ENCODE peak calls at places on chromosomes 11 and 22, in four cellular contexts. One of them, this sample, is unnamed.

GRCh38 chr11:416051-416756 is 1.4 kb upstream of the SIGIRR start:
- DNase-seq in GM12878: no peak
- DNase-seq in K562: no peak
- DNase-seq in HepG2: no peak
- DNase-seq in this sample: peak; percentile 21

GRCh38 chr11:96149743-96150555 is 193.0 kb downstream of the MAML2 start:
- DNase-seq in GM12878: no peak
- DNase-seq in K562: no peak
- DNase-seq in HepG2: peak; percentile 48
- DNase-seq in this sample: no peak

GRCh38 chr22:31846161-31847115 is 92.6 kb downstream of the DEPDC5 start:
- DNase-seq in GM12878: no peak
- DNase-seq in K562: peak; percentile 26
- DNase-seq in HepG2: no peak
- DNase-seq in this sample: peak; percentile 21

GRCh38 chr11:120182790-120183491 is 27.9 kb upstream of the OAF start:
- DNase-seq in GM12878: no peak
- DNase-seq in K562: peak; percentile 31
- DNase-seq in HepG2: peak; percentile 73
- DNase-seq in this sample: peak; percentile 77

GRCh38 chr22:43620197-43620596 is 191.9 kb downstream of the EFCAB6 start:
- DNase-seq in GM12878: no peak
- DNase-seq in K562: no peak
- DNase-seq in HepG2: no peak
- DNase-seq in this sample: no peak

GRCh38 chr11:130827697-130828377 is 88.4 kb downstream of the SNX19 start:
- DNase-seq in GM12878: no peak
- DNase-seq in K562: peak; percentile 48
- DNase-seq in HepG2: peak; percentile 57
- DNase-seq in this sample: peak; percentile 78

GRCh38 chr22:23909258-23909898 is 15.2 kb downstream of the MIF start:
- DNase-seq in GM12878: no peak
- DNase-seq in K562: no peak
- DNase-seq in HepG2: no peak
- DNase-seq in this sample: no peak

GRCh38 chr11:70463478-70464255 is 65.3 kb downstream of the CTTN start:
- DNase-seq in GM12878: no peak
- DNase-seq in K562: no peak
- DNase-seq in HepG2: no peak
- DNase-seq in this sample: peak; percentile 51

GRCh38 chr11:76159303-76159937 is 46.9 kb downstream of the WNT11 start:
- DNase-seq in GM12878: no peak
- DNase-seq in K562: no peak
- DNase-seq in HepG2: no peak
- DNase-seq in this sample: no peak

GRCh38 chr11:70820311-70820710 is 422.0 kb downstream of the CTTN start:
- DNase-seq in GM12878: no peak
- DNase-seq in K562: no peak
- DNase-seq in HepG2: no peak
- DNase-seq in this sample: no peak

GRCh38 chr11:129608711-129609110 is 206.9 kb upstream of the TMEM45B start:
- DNase-seq in GM12878: no peak
- DNase-seq in K562: no peak
- DNase-seq in HepG2: no peak
- DNase-seq in this sample: no peak

GRCh38 chr11:36271794-36272409 is 17.3 kb downstream of the COMMD9 start:
- DNase-seq in GM12878: no peak
- DNase-seq in K562: no peak
- DNase-seq in HepG2: no peak
- DNase-seq in this sample: no peak

GRCh38 chr11:119928047-119928446 is 199.0 kb upstream of the NECTIN1 start:
- DNase-seq in GM12878: no peak
- DNase-seq in K562: peak; percentile 11
- DNase-seq in HepG2: no peak
- DNase-seq in this sample: no peak

GRCh38 chr22:36236338-36237319 is 2.7 kb downstream of the APOL2 start:
- DNase-seq in GM12878: no peak
- DNase-seq in K562: no peak
- DNase-seq in HepG2: no peak
- DNase-seq in this sample: no peak
- TF ChIP-seq CREB1 in GM12878: no peak
- TF ChIP-seq CREB1 in K562: no peak
- TF ChIP-seq CREB1 in HepG2: no peak
- TF ChIP-seq CREB1 in this sample: no peak

DNA sequence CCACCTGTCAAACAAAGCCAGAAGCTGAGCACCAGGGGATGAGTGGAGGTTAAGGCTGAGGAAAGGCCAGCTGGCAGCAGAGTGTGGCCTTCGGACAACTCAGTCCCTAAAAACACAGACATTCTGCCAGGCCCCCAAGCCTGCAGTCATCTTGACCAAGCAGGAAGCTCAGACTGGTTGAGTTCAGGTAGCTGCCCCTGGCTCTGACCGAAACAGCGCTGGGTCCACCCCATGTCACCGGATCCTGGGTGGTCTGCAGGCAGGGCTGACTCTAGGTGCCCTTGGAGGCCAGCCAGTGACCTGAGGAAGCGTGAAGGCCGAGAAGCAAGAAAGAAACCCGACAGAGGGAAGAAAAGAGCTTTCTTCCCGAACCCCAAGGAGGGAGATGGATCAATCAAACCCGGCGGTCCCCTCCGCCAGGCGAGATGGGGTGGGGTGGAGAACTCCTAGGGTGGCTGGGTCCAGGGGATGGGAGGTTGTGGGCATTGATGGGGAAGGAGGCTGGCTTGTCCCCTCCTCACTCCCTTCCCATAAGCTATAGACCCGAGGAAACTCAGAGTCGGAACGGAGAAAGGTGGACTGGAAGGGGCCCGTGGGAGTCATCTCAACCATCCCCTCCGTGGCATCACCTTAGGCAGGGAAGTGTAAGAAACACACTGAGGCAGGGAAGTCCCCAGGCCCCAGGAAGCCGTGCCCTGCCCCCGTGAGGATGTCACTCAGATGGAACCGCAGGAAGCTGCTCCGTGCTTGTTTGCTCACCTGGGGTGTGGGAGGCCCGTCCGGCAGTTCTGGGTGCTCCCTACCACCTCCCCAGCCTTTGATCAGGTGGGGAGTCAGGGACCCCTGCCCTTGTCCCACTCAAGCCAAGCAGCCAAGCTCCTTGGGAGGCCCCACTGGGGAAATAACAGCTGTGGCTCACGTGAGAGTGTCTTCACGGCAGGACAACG is 11.7 kb downstream of the CXCR5 start:
- DNase-seq in GM12878: peak; percentile 47
- DNase-seq in K562: no peak
- DNase-seq in HepG2: no peak
- DNase-seq in this sample: no peak
- TF ChIP-seq CREM in GM12878: no peak
- TF ChIP-seq CREM in K562: no peak
- TF ChIP-seq CREM in HepG2: no peak
- TF ChIP-seq CREM in this sample: no peak

GRCh38 chr22:45644714-45645113 is 26.9 kb upstream of the ATXN10 start:
- DNase-seq in GM12878: no peak
- DNase-seq in K562: no peak
- DNase-seq in HepG2: no peak
- DNase-seq in this sample: no peak
- TF ChIP-seq CREB1 in GM12878: no peak
- TF ChIP-seq CREB1 in K562: no peak
- TF ChIP-seq CREB1 in HepG2: no peak
- TF ChIP-seq CREB1 in this sample: no peak

GRCh38 chr11:121299417-121299816 is 6.8 kb downstream of the SC5D start:
- DNase-seq in GM12878: no peak
- DNase-seq in K562: no peak
- DNase-seq in HepG2: no peak
- DNase-seq in this sample: no peak

GRCh38 chr11:121297872-121298271 is 5.3 kb downstream of the SC5D start:
- DNase-seq in GM12878: no peak
- DNase-seq in K562: no peak
- DNase-seq in HepG2: no peak
- DNase-seq in this sample: no peak

GRCh38 chr11:121298770-121299169 is 6.2 kb downstream of the SC5D start:
- DNase-seq in GM12878: no peak
- DNase-seq in K562: no peak
- DNase-seq in HepG2: no peak
- DNase-seq in this sample: no peak

GRCh38 chr11:121300313-121300971 is 7.9 kb downstream of the SC5D start:
- DNase-seq in GM12878: no peak
- DNase-seq in K562: no peak
- DNase-seq in HepG2: no peak
- DNase-seq in this sample: no peak

DNA sequence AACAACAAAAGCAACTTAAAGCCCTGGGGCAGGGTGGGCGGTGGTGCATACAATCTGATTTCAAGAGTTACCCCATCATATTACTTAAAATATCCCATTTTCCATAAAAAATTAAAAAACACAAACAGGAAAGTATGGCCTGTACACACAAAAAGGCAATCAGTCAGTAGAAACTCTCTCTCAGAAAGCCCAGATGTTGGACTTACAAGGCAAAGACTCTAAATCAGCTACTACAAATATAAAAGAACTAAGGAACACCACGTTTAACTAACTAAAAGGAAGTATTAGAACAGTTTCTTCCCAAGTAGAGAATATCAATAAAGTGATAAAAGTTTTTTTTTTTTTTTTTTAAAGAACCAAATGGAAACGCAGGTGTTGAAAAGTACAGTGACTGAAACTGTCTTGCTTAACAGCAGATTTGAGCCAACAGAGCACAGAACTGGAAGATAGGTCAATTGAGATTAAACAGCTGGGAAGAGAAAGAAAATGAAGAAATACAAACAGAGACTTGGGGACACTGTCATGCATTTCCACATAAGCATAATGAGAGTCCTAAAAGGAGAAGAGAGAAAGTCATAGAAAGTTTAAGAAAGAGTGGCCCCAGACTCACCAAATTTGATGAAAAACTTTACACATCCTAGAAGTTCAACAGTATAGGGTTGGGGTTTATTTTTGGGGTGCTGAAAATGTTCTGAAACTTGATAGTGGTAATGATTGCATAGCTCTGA is 8.6 kb downstream of the SC5D start:
- DNase-seq in GM12878: no peak
- DNase-seq in K562: no peak
- DNase-seq in HepG2: no peak
- DNase-seq in this sample: no peak
- TF ChIP-seq CREM in GM12878: no peak
- TF ChIP-seq CREM in K562: no peak
- TF ChIP-seq CREM in HepG2: no peak
- TF ChIP-seq CREM in this sample: no peak

GRCh38 chr11:65208785-65209710 is 27.3 kb downstream of the CAPN1 start:
- DNase-seq in GM12878: no peak
- DNase-seq in K562: no peak
- DNase-seq in HepG2: no peak
- DNase-seq in this sample: peak; percentile 4

GRCh38 chr11:65206441-65206841 is 24.7 kb downstream of the CAPN1 start:
- DNase-seq in GM12878: no peak
- DNase-seq in K562: no peak
- DNase-seq in HepG2: no peak
- DNase-seq in this sample: no peak

GRCh38 chr11:65209711-65210360 is 28.1 kb downstream of the CAPN1 start:
- DNase-seq in GM12878: no peak
- DNase-seq in K562: no peak
- DNase-seq in HepG2: no peak
- DNase-seq in this sample: no peak

GRCh38 chr11:65206901-65207300 is 25.2 kb downstream of the CAPN1 start:
- DNase-seq in GM12878: no peak
- DNase-seq in K562: no peak
- DNase-seq in HepG2: no peak
- DNase-seq in this sample: no peak

DNA sequence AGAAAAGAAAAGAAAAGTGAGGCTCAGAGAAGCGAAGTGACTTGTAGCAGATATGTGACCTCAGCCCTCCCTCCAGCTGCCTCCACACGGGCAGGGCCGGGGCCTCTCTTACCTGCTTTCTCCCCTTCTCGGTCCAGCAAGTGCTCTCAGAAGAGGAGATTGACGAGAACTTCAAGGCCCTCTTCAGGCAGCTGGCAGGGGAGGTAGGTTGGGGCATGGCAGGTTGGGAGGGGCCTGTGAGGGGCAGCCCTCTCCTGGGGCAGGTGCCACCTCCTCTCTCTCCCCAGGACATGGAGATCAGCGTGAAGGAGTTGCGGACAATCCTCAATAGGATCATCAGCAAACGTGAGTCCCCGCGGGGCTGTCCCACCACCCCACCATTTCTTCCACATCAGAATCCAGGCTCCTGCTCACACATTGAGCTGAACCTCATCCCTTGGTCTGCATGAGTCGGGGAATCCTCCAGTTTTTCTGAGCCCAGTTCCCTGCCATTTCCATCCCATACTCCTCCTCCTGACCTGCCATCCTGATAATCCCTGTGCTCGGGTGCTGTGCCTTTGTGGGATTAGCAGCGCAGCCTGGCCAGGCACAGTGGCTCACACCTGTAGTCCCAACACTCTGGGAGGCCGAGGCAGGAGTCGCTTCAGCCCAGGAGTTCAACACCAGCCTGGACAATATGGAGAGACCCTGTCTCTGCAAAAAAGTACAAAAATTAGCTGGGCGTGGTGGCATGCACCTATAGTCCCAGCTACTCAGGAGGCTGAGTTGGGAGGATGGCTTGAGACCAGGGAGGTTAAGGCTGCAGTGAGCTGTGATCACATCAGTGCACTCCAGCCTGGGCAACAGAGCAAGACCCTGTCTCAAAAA is 26.4 kb downstream of the CAPN1 start:
- DNase-seq in GM12878: no peak
- DNase-seq in K562: no peak
- DNase-seq in HepG2: no peak
- DNase-seq in this sample: no peak
- TF ChIP-seq CREB1 in GM12878: no peak
- TF ChIP-seq CREB1 in K562: no peak
- TF ChIP-seq CREB1 in HepG2: no peak
- TF ChIP-seq CREB1 in this sample: no peak